ENCODE peak calls at places on chromosomes 1 and 21, in ten cellular contexts. X is breast epithelium; N is COR-L47; F is NCI-H1092; P is AG08396; V is HT1080; H is activated CD8-positive, alpha-beta T cell treated with anti-CD3 and anti-CD28 coated beads for 36 hours; C is M059J; I is globus pallidus; D is stimulated activated CD8-positive, alpha-beta memory T cell treated with anti-CD3 and anti-CD28 coated beads, Interleukin-7, amount 100 ng/mL, for 1 hour. J is an unnamed sample.
A peak's percentile ranks its signal among the peaks of the same experiment; 100 is the strongest.

GRCh38 chr1:93602101-93602500 is 79.5 kb downstream of the BCAR3 start:
- DNase-seq in D (no peak), N (no peak), F (no peak), X (no peak), P (no peak), V (no peak), I (no peak), C (no peak), H (no peak), J (no peak)

GRCh38 chr1:204461331-204462228 is 33.0 kb downstream of the PIK3C2B start:
- DNase-seq in H (peak; percentile 33), F (no peak), P (no peak), V (no peak), N (no peak), D (no peak), I (no peak), C (no peak), X (no peak), J (no peak)

GRCh38 chr1:186325239-186325638 is 49.8 kb downstream of the TPR start:
- DNase-seq in P (no peak), H (no peak), F (no peak), I (no peak), X (no peak), C (no peak), V (peak; percentile 3), N (no peak), D (no peak), J (no peak)

GRCh38 chr1:156959414-156959813 is 39.0 kb downstream of the LRRC71 start:
- DNase-seq in F (no peak), X (no peak), I (no peak), N (no peak), P (peak; percentile 46), D (no peak), V (no peak), H (no peak), C (peak; percentile 32), J (no peak)

GRCh38 chr21:45764792-45765191 is 121.3 kb downstream of the PCBP3 start:
- DNase-seq in V (no peak), I (no peak), X (no peak), N (no peak), D (no peak), F (no peak), P (no peak), C (no peak), H (no peak), J (no peak)

GRCh38 chr1:74995848-74996247 is 138.3 kb upstream of the LHX8 start:
- DNase-seq in V (no peak), D (no peak), X (no peak), P (no peak), F (no peak), H (no peak), I (no peak), N (peak; percentile 33), C (no peak), J (no peak)

GRCh38 chr1:246136477-246136876 is 370.6 kb downstream of the SMYD3 start:
- DNase-seq in C (no peak), N (no peak), I (no peak), F (no peak), X (no peak), V (no peak), D (no peak), P (no peak), H (no peak), J (no peak)

GRCh38 chr1:110668523-110668922 is 6.2 kb downstream of the KCNA3 start:
- DNase-seq in V (no peak), C (no peak), P (no peak), H (peak; percentile 48), X (no peak), F (no peak), N (no peak), I (no peak), D (no peak), J (no peak)

GRCh38 chr1:36351222-36351977 is 28.0 kb upstream of the EVA1B start:
- DNase-seq in P (peak; percentile 79), H (no peak), F (no peak), D (no peak), X (no peak), N (no peak), C (peak; percentile 97), V (peak; percentile 97), I (no peak), J (peak; percentile 83)

GRCh38 chr1:246773213-246773641 is 49.0 kb downstream of the SCCPDH start:
- DNase-seq in C (no peak), F (no peak), H (no peak), D (no peak), N (no peak), V (no peak), I (no peak), X (no peak), P (no peak), J (no peak)

GRCh38 chr1:205513774-205514173 is 9.3 kb downstream of the CDK18 start:
- DNase-seq in D (no peak), N (no peak), P (no peak), C (peak; percentile 40), I (no peak), V (no peak), F (no peak), X (no peak), H (no peak), J (no peak)

GRCh38 chr1:28781305-28781704 is 30.7 kb upstream of the OPRD1 start:
- DNase-seq in P (no peak), N (no peak), C (no peak), H (no peak), V (no peak), I (no peak), F (no peak), D (no peak), X (no peak), J (no peak)

GRCh38 chr1:176789571-176790090 is 326.7 kb downstream of the PAPPA2 start:
- DNase-seq in D (no peak), F (no peak), N (no peak), H (no peak), V (peak; percentile 56), I (no peak), C (no peak), P (no peak), X (no peak), J (no peak)

GRCh38 chr1:71650126-71650525 is 569.3 kb upstream of the ZRANB2 start:
- DNase-seq in H (no peak), P (no peak), I (no peak), N (no peak), X (no peak), F (no peak), V (no peak), D (no peak), C (no peak), J (no peak)

GRCh38 chr1:156097499-156098178 is 15.4 kb upstream of the MEX3A start:
- DNase-seq in F (no peak), C (no peak), D (no peak), P (no peak), H (peak; percentile 78), I (no peak), X (no peak), V (no peak), N (no peak), J (no peak)

GRCh38 chr1:218390625-218391024 is 45.5 kb downstream of the TGFB2 start:
- DNase-seq in N (peak; percentile 36), I (no peak), X (no peak), H (no peak), V (no peak), D (no peak), C (no peak), P (no peak), F (no peak), J (no peak)

GRCh38 chr1:213538251-213538650 is 449.5 kb upstream of the PROX1 start:
- DNase-seq in I (no peak), N (no peak), D (no peak), F (no peak), P (no peak), V (no peak), H (no peak), X (no peak), C (no peak), J (no peak)

GRCh38 chr1:93692983-93693591 is 11.4 kb upstream of the BCAR3 start:
- DNase-seq in H (peak; percentile 79), X (no peak), C (peak; percentile 98), P (peak; percentile 79), V (peak; percentile 97), F (no peak), D (no peak), N (no peak), I (no peak), J (peak; percentile 80)

GRCh38 chr1:66147226-66147625 is 354.5 kb downstream of the PDE4B start:
- DNase-seq in H (no peak), D (no peak), X (no peak), N (no peak), C (no peak), V (no peak), P (no peak), F (no peak), I (no peak), J (no peak)

GRCh38 chr1:205261946-205262668 is 34.4 kb downstream of the TMCC2 start:
- DNase-seq in I (peak; percentile 39), F (no peak), C (peak; percentile 55), N (no peak), H (no peak), X (no peak), V (peak; percentile 59), D (no peak), P (peak; percentile 43), J (no peak)

GRCh38 chr1:233294991-233295774 is at the start of gene PCNX2:
- DNase-seq in C (peak; percentile 88), N (peak; percentile 77), H (peak; percentile 79), P (peak; percentile 59), I (no peak), X (no peak), F (peak; percentile 56), V (peak; percentile 86), D (peak; percentile 21), J (no peak)

GRCh38 chr1:47664356-47664755 is 226.5 kb downstream of the FOXD2 start:
- DNase-seq in V (no peak), N (no peak), X (no peak), H (no peak), D (no peak), P (no peak), C (no peak), F (no peak), I (no peak), J (no peak)

GRCh38 chr1:244163861-244164562 is 112.9 kb downstream of the ZBTB18 start:
- DNase-seq in X (no peak), V (peak; percentile 99), C (peak; percentile 99), P (peak; percentile 86), I (no peak), N (no peak), H (no peak), D (no peak), F (no peak), J (no peak)

GRCh38 chr1:12342261-12343003 is 112.6 kb downstream of the VPS13D start:
- DNase-seq in X (no peak), F (no peak), N (no peak), H (no peak), I (no peak), P (no peak), D (no peak), V (no peak), C (no peak), J (no peak)

GRCh38 chr1:84299536-84300260 is 1.8 kb upstream of the SAMD13 start:
- DNase-seq in H (no peak), P (no peak), N (no peak), V (no peak), F (no peak), C (peak; percentile 17), I (peak; percentile 73), X (no peak), D (no peak), J (no peak)

GRCh38 chr1:52967666-52968065 is 40.6 kb downstream of the SCP2 start:
- DNase-seq in V (peak; percentile 6), P (no peak), F (no peak), X (no peak), D (no peak), H (no peak), C (peak; percentile 11), N (no peak), I (no peak), J (no peak)

GRCh38 chr1:179814513-179814838 is 63.1 kb downstream of the TOR1AIP2 start:
- DNase-seq in X (no peak), I (no peak), N (no peak), P (peak; percentile 81), C (no peak), D (no peak), V (no peak), F (no peak), H (no peak), J (no peak)

GRCh38 chr1:234558186-234558836 is 51.7 kb downstream of the IRF2BP2 start:
- DNase-seq in H (no peak), D (no peak), C (no peak), X (peak; percentile 22), F (no peak), V (no peak), I (no peak), P (no peak), N (no peak), J (no peak)

J was measured in ascending aorta.